ENCODE peak calls at places on chromosomes 2 and 18, in nine cellular contexts. C is ovary; D is OCI-LY7; H is activated CD4-positive, alpha-beta T cell treated with anti-CD3 and anti-CD28 coated beads for 36 hours; W is GM20000; Z is lung; T is NCI-H1694; R is HL-60; P is fibroblast of lung. Y is an unnamed sample.

GRCh38 chr2:229408356-229408755 is 137.3 kb upstream of the PID1 start:
- DNase-seq in Z (peak; percentile 69), D (no peak), C (peak; percentile 51), T (no peak), P (peak; percentile 99), R (peak; percentile 74), W (no peak), H (no peak), Y (peak; percentile 13)

GRCh38 chr2:17543848-17544645 is 3.6 kb downstream of the VSNL1 start:
- DNase-seq in W (no peak), D (no peak), R (no peak), P (peak; percentile 65), T (no peak), C (no peak), H (no peak), Z (no peak), Y (no peak)

GRCh38 chr2:101255501-101255900 is 2.8 kb downstream of the CNOT11 start:
- DNase-seq in R (no peak), W (no peak), Z (no peak), C (no peak), D (no peak), T (no peak), H (no peak), P (peak; percentile 23), Y (no peak)

GRCh38 chr2:12436483-12436882 is 280.3 kb upstream of the TRIB2 start:
- DNase-seq in D (no peak), T (no peak), P (no peak), W (no peak), R (no peak), Z (no peak), C (no peak), H (no peak), Y (no peak)

GRCh38 chr2:236117861-236118269 is 50.3 kb downstream of the GBX2 start:
- DNase-seq in C (no peak), W (no peak), Z (no peak), H (no peak), R (no peak), D (no peak), P (no peak), T (no peak), Y (peak; percentile 76)

GRCh38 chr2:182949572-182950189 is 83.2 kb upstream of the FRZB start:
- DNase-seq in D (no peak), W (no peak), C (no peak), H (peak; percentile 7), R (no peak), T (no peak), P (no peak), Z (no peak), Y (no peak)

GRCh38 chr2:222655406-222655747 is 515 bp downstream of the FARSB start:
- DNase-seq in R (peak; percentile 26), C (no peak), P (peak; percentile 19), W (no peak), H (no peak), D (peak; percentile 54), T (peak; percentile 53), Z (no peak), Y (peak; percentile 33)

GRCh38 chr2:151562398-151562797 is 152.7 kb downstream of the RIF1 start:
- DNase-seq in H (no peak), R (no peak), T (no peak), P (no peak), D (no peak), C (no peak), Z (no peak), W (no peak), Y (no peak)

GRCh38 chr2:74917702-74918619 is 40.5 kb upstream of the POLE4 start:
- DNase-seq in T (no peak), Z (peak; percentile 33), D (no peak), P (peak; percentile 50), W (no peak), C (no peak), R (no peak), H (no peak), Y (no peak)

GRCh38 chr2:100673115-100673514 is 110.3 kb downstream of the PDCL3 start:
- DNase-seq in P (no peak), R (no peak), C (no peak), D (no peak), H (no peak), T (no peak), Z (no peak), W (no peak), Y (no peak)

GRCh38 chr2:240645346-240646060 is 20.2 kb downstream of the GPR35 start:
- DNase-seq in T (no peak), H (no peak), Z (peak; percentile 19), W (peak; percentile 29), P (no peak), R (no peak), D (no peak), C (no peak), Y (no peak)

GRCh38 chr2:134287323-134287722 is 33.5 kb downstream of the MGAT5 start:
- DNase-seq in Z (no peak), C (no peak), H (peak; percentile 55), P (no peak), D (no peak), T (no peak), W (peak; percentile 31), R (no peak), Y (no peak)

GRCh38 chr2:190052307-190052706 is 10.2 kb downstream of the MSTN start:
- DNase-seq in T (no peak), P (no peak), D (no peak), C (no peak), W (no peak), H (no peak), R (no peak), Z (no peak), Y (no peak)

GRCh38 chr2:8515864-8516533 is 165.9 kb upstream of the ID2 start:
- DNase-seq in C (no peak), H (peak; percentile 53), W (peak; percentile 53), P (no peak), R (peak; percentile 27), Z (no peak), D (peak; percentile 82), T (no peak), Y (peak; percentile 83)

GRCh38 chr2:162022290-162022945 is 51.6 kb downstream of the DPP4 start:
- DNase-seq in D (no peak), C (no peak), W (no peak), Z (no peak), R (no peak), P (peak; percentile 50), H (no peak), T (no peak), Y (no peak)

GRCh38 chr18:68772268-68772667 is 25.6 kb upstream of the CCDC102B start:
- DNase-seq in Z (no peak), H (no peak), P (no peak), D (no peak), W (no peak), T (no peak), C (no peak), R (no peak), Y (no peak)

GRCh38 chr18:79937103-79937860 is 14.2 kb downstream of the SLC66A2 start:
- DNase-seq in P (no peak), Z (no peak), W (no peak), D (no peak), C (peak; percentile 3), H (no peak), R (no peak), T (no peak), Y (no peak)

GRCh38 chr18:26056291-26056690 is 34.1 kb downstream of the SS18 start:
- DNase-seq in P (peak; percentile 14), C (no peak), H (no peak), W (no peak), Z (no peak), D (no peak), R (no peak), T (no peak), Y (no peak)

GRCh38 chr18:11885278-11885991 is 22.7 kb downstream of the MPPE1 start:
- DNase-seq in C (no peak), W (peak; percentile 32), T (no peak), D (no peak), H (no peak), R (no peak), Z (no peak), P (no peak), Y (no peak)

GRCh38 chr18:6107794-6108193 is 212.5 kb upstream of the TMEM200C start:
- DNase-seq in P (no peak), W (no peak), H (no peak), T (no peak), D (no peak), Z (peak; percentile 63), R (no peak), C (no peak), Y (no peak)

GRCh38 chr2:241218131-241219029 is 29.9 kb downstream of the ANO7 start:
- DNase-seq in D (peak; percentile 51), R (no peak), C (peak; percentile 56), Z (no peak), T (no peak), W (peak; percentile 86), H (peak; percentile 68), P (no peak), Y (no peak)

GRCh38 chr2:98028931-98029717 is 33.4 kb upstream of the TMEM131 start:
- DNase-seq in Z (no peak), P (no peak), H (no peak), D (no peak), W (no peak), T (no peak), R (no peak), C (no peak), Y (no peak)

GRCh38 chr2:209471037-209471436 is 47.2 kb downstream of the MAP2 start:
- DNase-seq in W (no peak), R (no peak), Z (no peak), P (peak; percentile 21), C (no peak), T (no peak), D (no peak), H (no peak), Y (no peak)

GRCh38 chr2:213001285-213001910 is 150.0 kb downstream of the IKZF2 start:
- DNase-seq in D (no peak), R (no peak), Z (no peak), C (no peak), T (no peak), P (peak; percentile 9), H (no peak), W (no peak), Y (peak; percentile 15)

GRCh38 chr18:2337552-2338141 is 233.7 kb downstream of the METTL4 start:
- DNase-seq in D (peak; percentile 63), R (peak; percentile 6), Z (no peak), W (peak; percentile 32), H (peak; percentile 70), C (no peak), T (no peak), P (peak; percentile 50), Y (no peak)

GRCh38 chr18:23825978-23826405 is 136.7 kb downstream of the LAMA3 start:
- DNase-seq in T (no peak), R (no peak), W (no peak), D (no peak), Z (peak; percentile 52), H (peak; percentile 21), P (peak; percentile 85), C (peak; percentile 85), Y (no peak)

GRCh38 chr2:28567076-28567471 is 71.2 kb downstream of the PLB1 start:
- DNase-seq in R (no peak), W (peak; percentile 34), T (no peak), P (no peak), H (peak; percentile 65), D (no peak), C (no peak), Z (no peak), Y (no peak)

GRCh38 chr2:148521181-148521580 is 123.4 kb upstream of the EPC2 start:
- DNase-seq in R (no peak), C (no peak), P (no peak), H (no peak), T (no peak), D (no peak), W (no peak), Z (no peak), Y (no peak)

GRCh38 chr2:7655629-7656028 is 738.4 kb downstream of the RNF144A start:
- DNase-seq in P (no peak), R (no peak), C (no peak), T (no peak), Z (no peak), D (no peak), H (no peak), W (no peak), Y (no peak)

GRCh38 chr2:216956820-216957493 is 97.1 kb upstream of the TNP1 start:
- DNase-seq in W (no peak), R (no peak), P (no peak), C (no peak), H (no peak), D (no peak), T (no peak), Z (no peak), Y (no peak)

GRCh38 chr2:10529611-10530010 is 81.5 kb upstream of the ODC1 start:
- DNase-seq in C (no peak), W (no peak), D (no peak), T (no peak), Z (no peak), P (no peak), R (no peak), H (no peak), Y (no peak)